ENCODE peak calls at places on chromosome 10, in nine cellular contexts. C is RPMI7951; Y is cardiac muscle cell; T is heart right ventricle; H is prostate gland; Z is body of pancreas; R is activated naive CD8-positive, alpha-beta T cell treated with anti-CD3 and anti-CD28 coated beads, Interleukin-2, amount 50 U/mL, for 24 hours; U is Right ventricle myocardium inferior; E is NCI-H446. S is an unnamed sample.

GRCh38 chr10:48451969-48452878 is 145.7 kb downstream of the MAPK8 start:
- DNase-seq in C (no peak), Y (no peak), T (no peak), H (no peak), Z (peak), R (no peak), U (no peak), E (no peak), S (no peak)

GRCh38 chr10:84538036-84538435 is 209.6 kb downstream of the CCSER2 start:
- DNase-seq in C (no peak), Y (no peak), T (no peak), H (no peak), Z (no peak), R (no peak), U (no peak), E (no peak), S (no peak)

GRCh38 chr10:71611709-71612422 is 107.7 kb downstream of the C10orf105 start:
- DNase-seq in C (no peak), Y (no peak), T (no peak), H (no peak), Z (no peak), R (no peak), U (no peak), E (no peak), S (no peak)

GRCh38 chr10:100978121-100978895 is 9.0 kb downstream of the MRPL43 start:
- DNase-seq in C (no peak), Y (no peak), T (no peak), H (no peak), Z (no peak), R (no peak), U (no peak), E (no peak), S (no peak)

GRCh38 chr10:127150136-127150535 is 46.3 kb downstream of the INSYN2A start:
- DNase-seq in C (peak), Y (peak), T (no peak), H (no peak), Z (no peak), R (no peak), U (no peak), E (no peak), S (peak)

GRCh38 chr10:109166935-109167334 is 756.4 kb downstream of the XPNPEP1 start:
- DNase-seq in C (no peak), Y (no peak), T (no peak), H (no peak), Z (no peak), R (no peak), U (no peak), E (no peak), S (no peak)

GRCh38 chr10:31939797-31940708 is 11.4 kb upstream of the ARHGAP12 start:
- DNase-seq in C (no peak), Y (no peak), T (no peak), H (no peak), Z (no peak), R (no peak), U (no peak), E (no peak), S (no peak)

GRCh38 chr10:84574101-84574500 is 245.7 kb downstream of the CCSER2 start:
- DNase-seq in C (peak), Y (no peak), T (no peak), H (no peak), Z (no peak), R (no peak), U (no peak), E (peak), S (no peak)

GRCh38 chr10:124300735-124301134 is 118.0 kb downstream of the OAT start:
- DNase-seq in C (no peak), Y (no peak), T (no peak), H (no peak), Z (no peak), R (no peak), U (peak), E (no peak), S (no peak)

GRCh38 chr10:116316533-116316932 is 7.7 kb upstream of the CCDC172 start:
- DNase-seq in C (no peak), Y (no peak), T (no peak), H (no peak), Z (no peak), R (no peak), U (no peak), E (no peak), S (peak)

GRCh38 chr10:48390933-48391845 is 84.7 kb downstream of the MAPK8 start:
- DNase-seq in C (peak), Y (peak), T (no peak), H (no peak), Z (no peak), R (no peak), U (no peak), E (no peak), S (no peak)

GRCh38 chr10:30368065-30368718 is 19.1 kb upstream of the MTPAP start:
- DNase-seq in C (no peak), Y (peak), T (no peak), H (peak), Z (no peak), R (no peak), U (peak), E (no peak), S (peak)

GRCh38 chr10:86688398-86688921 is 20.1 kb downstream of the LDB3 start:
- DNase-seq in C (peak), Y (peak), T (peak), H (peak), Z (peak), R (peak), U (no peak), E (peak), S (peak)

S was measured in myocyte.